ENCODE peak calls at places on chromosome 14, in six cellular contexts. P is IMR-90, Q is mesenchymal stem cell, O is neuronal stem cell, E is trophoblast cell, Z is H1. J is an unnamed sample.

GRCh38 chr14:80872645-80873044 is 68.9 kb downstream of the CEP128 start:
- DNase-seq in P (peak; percentile 12), Q (no peak), O (no peak), Z (no peak), E (no peak), J (no peak)

GRCh38 chr14:104138098-104138890 is at the start of gene KIF26A:
- DNase-seq in Q (peak; percentile 61), Z (no peak), O (peak; percentile 82), P (no peak), E (no peak), J (peak; percentile 84)

GRCh38 chr14:76112889-76113611 is 38.7 kb upstream of the GPATCH2L start:
- DNase-seq in Q (no peak), P (no peak), E (no peak), O (peak; percentile 9), Z (no peak), J (peak; percentile 79)

GRCh38 chr14:101567252-101567651 is 6.0 kb downstream of the DIO3 start:
- DNase-seq in Q (no peak), P (no peak), E (no peak), Z (no peak), O (no peak), J (no peak)

GRCh38 chr14:22220427-22220826 is 368.6 kb downstream of the DAD1 start:
- DNase-seq in Z (no peak), E (no peak), P (peak; percentile 70), Q (peak; percentile 27), O (no peak), J (no peak)

GRCh38 chr14:26839481-26839880 is 241.6 kb upstream of the NOVA1 start:
- DNase-seq in Q (no peak), E (no peak), O (no peak), Z (no peak), P (no peak), J (no peak)

GRCh38 chr14:104784846-104785707 is 10.5 kb downstream of the AKT1 start:
- DNase-seq in Q (no peak), Z (no peak), O (no peak), P (no peak), E (no peak), J (no peak)

GRCh38 chr14:38950676-38951075 is 152.4 kb downstream of the SEC23A start:
- DNase-seq in E (no peak), O (no peak), P (no peak), Q (no peak), Z (no peak), J (peak; percentile 6)

GRCh38 chr14:105878125-105878524 is 351.7 kb downstream of the TMEM121 start:
- DNase-seq in P (no peak), O (no peak), E (no peak), Q (no peak), Z (no peak), J (no peak)

GRCh38 chr14:51341338-51341737 is 101.3 kb downstream of the TMX1 start:
- DNase-seq in Q (peak; percentile 9), P (no peak), E (no peak), Z (no peak), O (no peak), J (no peak)

GRCh38 chr14:37369446-37369845 is 171.7 kb downstream of the MIPOL1 start:
- DNase-seq in Q (no peak), E (no peak), O (no peak), P (no peak), Z (no peak), J (no peak)

GRCh38 chr14:97489750-97490149 is 692.6 kb downstream of the VRK1 start:
- DNase-seq in O (no peak), Q (no peak), Z (no peak), E (no peak), P (no peak), J (no peak)

GRCh38 chr14:96053600-96054381 is 14.6 kb downstream of the C14orf132 start:
- DNase-seq in P (peak; percentile 99), O (no peak), E (no peak), Q (peak; percentile 95), Z (no peak), J (peak; percentile 18)

GRCh38 chr14:89616425-89617141 is 199.6 kb upstream of the FOXN3 start:
- DNase-seq in E (no peak), Q (peak; percentile 80), Z (no peak), O (no peak), P (peak; percentile 39), J (peak; percentile 79)

GRCh38 chr14:94031161-94031875 is 5.2 kb downstream of the OTUB2 start:
- DNase-seq in P (no peak), Z (no peak), O (no peak), E (peak; percentile 80), Q (no peak), J (no peak)

GRCh38 chr14:100566119-100566518 is 21.1 kb downstream of the BEGAIN start:
- DNase-seq in Q (no peak), P (no peak), O (no peak), Z (no peak), E (no peak), J (no peak)

DNA sequence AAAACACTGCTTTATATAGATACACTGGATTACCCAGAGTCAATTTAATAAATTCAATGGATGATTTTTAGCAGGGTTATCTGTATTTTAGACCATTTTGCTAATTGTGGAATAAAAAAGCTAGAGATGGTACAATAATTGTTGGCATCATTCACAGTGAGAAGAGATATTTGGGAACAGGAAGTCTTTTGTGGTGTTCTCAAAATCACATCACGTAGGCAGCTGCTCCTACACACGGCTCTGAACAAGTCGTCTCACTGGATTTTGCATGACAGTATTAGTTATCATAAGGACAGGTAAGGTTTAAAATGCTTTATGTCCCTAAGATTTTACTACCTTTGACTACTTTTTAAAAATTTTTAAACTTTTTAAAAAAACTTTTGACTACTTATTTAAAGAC is 52.0 kb downstream of the PAPLN start:
- DNase-seq in E (no peak), O (no peak), Q (no peak), Z (no peak), P (no peak), J (no peak)
- H3K36me3 ChIP-seq in E (peaks cover 16% of the 10 kb centered on the region), O (peaks cover 38% of the 10 kb centered on the region), Q (peaks cover 88% of the 10 kb centered on the region), Z (no peaks in the 10 kb centered on the region), P (peaks cover 14% of the 10 kb centered on the region), J (no peaks in the 10 kb centered on the region)

GRCh38 chr14:77457522-77458248 is at the start of the genes AHSA1 and VIPAS39:
- DNase-seq in P (peak; percentile 99), Z (peak; percentile 95), E (peak; percentile 98), O (peak; percentile 98), Q (peak; percentile 100), J (peak; percentile 100)
- H2BK5ac ChIP-seq in P (peak within 1 kb of the TSS; percentile 95), Z (peak within 1 kb of the TSS; percentile 99), E (peak within 1 kb of the TSS; percentile 73), O (no peak within 1 kb of the TSS), Q (peak within 1 kb of the TSS; percentile 80), J (peak within 1 kb of the TSS; percentile 93)

DNA sequence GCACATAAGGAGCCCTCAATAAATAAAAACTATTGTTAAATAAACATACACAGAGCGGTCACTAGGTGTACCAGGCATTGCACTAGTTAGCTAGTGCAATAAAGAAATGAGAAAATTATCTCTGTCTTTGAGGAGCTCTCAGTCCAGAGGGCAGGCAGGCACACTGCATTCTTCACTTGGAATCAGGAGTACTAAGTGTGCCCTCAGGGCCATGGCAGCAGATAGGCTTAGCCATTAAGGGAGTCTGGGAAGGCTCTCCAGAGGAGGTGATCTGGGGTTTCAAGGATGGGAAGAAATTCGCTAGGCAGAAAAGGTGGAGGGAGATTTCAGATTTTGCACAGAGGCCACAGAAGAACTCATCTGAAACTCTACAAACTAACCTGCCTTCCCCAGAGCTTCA is 9.1 kb downstream of the ABCD4 start:
- DNase-seq in Q (no peak), O (no peak), Z (no peak), E (no peak), P (no peak), J (no peak)
- H3K36me3 ChIP-seq in Q (peaks cover 84% of the 10 kb centered on the region), O (peaks cover 93% of the 10 kb centered on the region), Z (peaks cover 53% of the 10 kb centered on the region), E (peaks cover 59% of the 10 kb centered on the region), P (peaks cover 64% of the 10 kb centered on the region), J (peaks cover 12% of the 10 kb centered on the region)

GRCh38 chr14:92121670-92122350 is at the start of the genes CPSF2 and NDUFB1:
- DNase-seq in O (peak; percentile 83), E (peak; percentile 69), P (peak; percentile 72), Z (no peak), Q (peak; percentile 90), J (peak; percentile 88)
- H2BK5ac ChIP-seq in O (peak within 1 kb of the TSS; percentile 40), E (peak within 1 kb of the TSS; percentile 98), P (peak within 1 kb of the TSS; percentile 96), Z (peak within 1 kb of the TSS; percentile 98), Q (peak within 1 kb of the TSS; percentile 58), J (peak within 1 kb of the TSS; percentile 87)

DNA sequence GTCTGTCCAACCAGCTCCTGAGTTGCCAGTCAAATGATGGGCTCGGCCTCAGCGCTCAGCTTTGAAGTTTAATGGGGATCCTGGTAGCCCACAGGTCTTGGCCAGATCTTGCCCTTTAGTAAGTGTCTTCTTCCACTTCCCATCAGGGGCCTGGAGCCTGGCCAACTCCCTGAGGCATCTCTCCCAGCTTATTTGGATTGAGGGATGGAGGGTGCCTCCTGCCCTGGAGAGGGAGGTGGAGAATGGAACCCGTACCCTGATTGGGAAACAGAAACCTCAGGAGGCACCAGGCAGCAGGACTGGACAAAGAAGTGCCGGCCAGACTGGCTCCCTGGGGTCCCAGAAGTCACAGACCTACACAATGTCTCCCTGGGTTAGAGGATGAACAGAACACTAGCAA is 40.5 kb upstream of the LTBP2 start:
- DNase-seq in Q (no peak), O (no peak), Z (no peak), E (no peak), P (no peak), J (no peak)
- H3K36me3 ChIP-seq in Q (peaks cover 13% of the 10 kb centered on the region), O (peaks cover 11% of the 10 kb centered on the region), Z (no peaks in the 10 kb centered on the region), E (peaks cover 7% of the 10 kb centered on the region), P (peaks cover 2% of the 10 kb centered on the region), J (no peaks in the 10 kb centered on the region)

GRCh38 chr14:36316131-36316530 is 4.3 kb downstream of the MBIP start:
- DNase-seq in O (no peak), Q (no peak), Z (no peak), E (no peak), P (no peak), J (no peak)

GRCh38 chr14:36319899-36320209 is 583 bp downstream of the MBIP start:
- DNase-seq in Q (no peak), E (no peak), P (peak; percentile 10), O (no peak), Z (no peak), J (no peak)

GRCh38 chr14:36317650-36318049 is 2.8 kb downstream of the MBIP start:
- DNase-seq in O (no peak), Q (no peak), E (no peak), Z (no peak), P (peak; percentile 11), J (no peak)

GRCh38 chr14:36324897-36325296 is 4.5 kb upstream of the MBIP start:
- DNase-seq in E (no peak), Q (no peak), P (no peak), O (no peak), Z (no peak), J (no peak)

GRCh38 chr14:36320210-36321003 is at the start of gene MBIP:
- DNase-seq in Q (peak; percentile 97), E (peak; percentile 94), P (peak; percentile 97), Z (peak; percentile 83), O (peak; percentile 95), J (peak; percentile 99)
- H2BK5ac ChIP-seq in Q (no peak within 1 kb of the TSS), E (peak within 1 kb of the TSS; percentile 75), P (peak within 1 kb of the TSS; percentile 71), Z (peak within 1 kb of the TSS; percentile 44), O (peak within 1 kb of the TSS; percentile 94), J (peak within 1 kb of the TSS; percentile 33)

GRCh38 chr14:32022525-32022924 is 54.6 kb upstream of the ARHGAP5 start:
- DNase-seq in E (no peak), Z (no peak), Q (no peak), O (no peak), P (no peak), J (no peak)
- H3K36me3 ChIP-seq in E (no peaks in the 10 kb centered on the region), Z (no peaks in the 10 kb centered on the region), Q (no peaks in the 10 kb centered on the region), O (no peaks in the 10 kb centered on the region), P (no peaks in the 10 kb centered on the region), J (no peaks in the 10 kb centered on the region)

J was measured in mesendoderm.